ENCODE peak calls at places on chromosomes 11 and 22, in seven cellular contexts. K is activated naive CD4-positive, alpha-beta T cell treated with anti-CD3 and anti-CD28 coated beads, Interleukin-2, amount 50 U/mL, for 16 hours; H is activated CD4-positive, alpha-beta T cell treated with anti-CD3 and anti-CD28 coated beads, Interleukin-2, amount 50 U/mL, for 48 hours; P is NCI-H1930; Y is AML-193; T is psoas muscle; G is stimulated activated CD8-positive, alpha-beta memory T cell treated with anti-CD3 and anti-CD28 coated beads, Interleukin-4, amount 100 ng/mL, for 24 hours. E is an unnamed sample.

GRCh38 chr11:18265949-18266348 is at the start of gene SAA1:
- DNase-seq in K (no peak), H (no peak), P (no peak), Y (no peak), T (no peak), G (no peak), E (no peak)

GRCh38 chr11:128222245-128222959 is 365.0 kb downstream of the ETS1 start:
- DNase-seq in K (no peak), H (no peak), P (no peak), Y (no peak), T (no peak), G (no peak), E (no peak)

GRCh38 chr22:47618180-47618579 is 855.7 kb downstream of the TBC1D22A start:
- DNase-seq in K (no peak), H (no peak), P (no peak), Y (no peak), T (no peak), G (no peak), E (no peak)

GRCh38 chr11:113778111-113778910 is 1.3 kb upstream of the CLDN25 start:
- DNase-seq in K (no peak), H (no peak), P (no peak), Y (no peak), T (peak), G (no peak), E (no peak)

GRCh38 chr22:50105529-50106100 is 15.8 kb downstream of the MOV10L1 start:
- DNase-seq in K (no peak), H (no peak), P (no peak), Y (peak), T (no peak), G (no peak), E (no peak)

GRCh38 chr11:57251037-57251436 is 14.0 kb upstream of the APLNR start:
- DNase-seq in K (no peak), H (no peak), P (no peak), Y (no peak), T (no peak), G (no peak), E (no peak)

GRCh38 chr11:106286881-106287504 is 209.5 kb downstream of the AASDHPPT start:
- DNase-seq in K (no peak), H (no peak), P (no peak), Y (no peak), T (no peak), G (no peak), E (no peak)

GRCh38 chr22:50174382-50175190 is 4.1 kb downstream of the PANX2 start:
- DNase-seq in K (no peak), H (no peak), P (no peak), Y (no peak), T (no peak), G (no peak), E (no peak)

GRCh38 chr11:118054712-118055640 is 21.9 kb upstream of the TMPRSS4 start:
- DNase-seq in K (no peak), H (no peak), P (no peak), Y (no peak), T (no peak), G (no peak), E (no peak)

GRCh38 chr11:69541001-69541285 is 59.5 kb downstream of the LINC01488 start:
- DNase-seq in K (no peak), H (no peak), P (no peak), Y (no peak), T (no peak), G (no peak), E (no peak)

GRCh38 chr22:19691721-19692341 is 22.5 kb upstream of the SEPTIN5 start:
- DNase-seq in K (no peak), H (no peak), P (no peak), Y (no peak), T (no peak), G (no peak), E (no peak)

GRCh38 chr11:46686886-46687810 is 13.3 kb downstream of the ARHGAP1 start:
- DNase-seq in K (no peak), H (no peak), P (no peak), Y (no peak), T (no peak), G (no peak), E (no peak)

GRCh38 chr22:17266261-17266971 is 47.2 kb upstream of the ADA2 start:
- DNase-seq in K (no peak), H (no peak), P (no peak), Y (no peak), T (no peak), G (no peak), E (no peak)

GRCh38 chr11:70111269-70112016 is 33.3 kb downstream of the ANO1 start:
- DNase-seq in K (no peak), H (no peak), P (no peak), Y (no peak), T (peak), G (no peak), E (no peak)

GRCh38 chr11:75204685-75205667 is 35.6 kb upstream of the TPBGL start:
- DNase-seq in K (peak), H (peak), P (peak), Y (peak), T (peak), G (peak), E (peak)

GRCh38 chr22:36885474-36885873 is 24.7 kb downstream of the NCF4 start:
- DNase-seq in K (no peak), H (no peak), P (no peak), Y (no peak), T (no peak), G (no peak), E (no peak)

GRCh38 chr11:45880772-45881570 is 4.5 kb upstream of the MAPK8IP1 start:
- DNase-seq in K (no peak), H (no peak), P (no peak), Y (no peak), T (no peak), G (no peak), E (no peak)

GRCh38 chr11:2693271-2693833 is 6.4 kb downstream of the KCNQ1OT1 start:
- DNase-seq in K (peak), H (no peak), P (no peak), Y (no peak), T (no peak), G (no peak), E (peak)

E was measured in iPS DF 6.9.